ENCODE peak calls at places on chromosomes 11 and 22, in five cellular contexts. M is lower lobe of right lung, A is pancreas, T is astrocyte of the spinal cord, Q is brain microvascular endothelial cell. J is an unnamed sample.

GRCh38 chr11:64419818-64420485 is 61.0 kb downstream of the RPS6KA4 start:
- DNase-seq in T (peak; percentile 33), M (no peak), Q (peak; percentile 88), A (no peak), J (no peak)

GRCh38 chr11:60769811-60770210 is 13.1 kb downstream of the MS4A15 start:
- DNase-seq in M (no peak), T (no peak), A (no peak), Q (no peak), J (no peak)

GRCh38 chr11:587978-588380 is 11.7 kb downstream of the PHRF1 start:
- DNase-seq in Q (peak; percentile 82), M (peak; percentile 77), A (peak; percentile 19), T (peak; percentile 47), J (no peak)

GRCh38 chr22:37734402-37734700 is 37.5 kb downstream of the TRIOBP start:
- DNase-seq in A (no peak), T (no peak), Q (no peak), M (no peak), J (no peak)

GRCh38 chr11:59426361-59427067 is at the start of gene OR5A2:
- DNase-seq in M (no peak), Q (no peak), T (peak; percentile 1), A (no peak), J (no peak)

GRCh38 chr11:123063396-123064267 is 1.7 kb upstream of the HSPA8 start:
- DNase-seq in T (peak; percentile 78), M (no peak), A (peak; percentile 46), Q (peak; percentile 53), J (no peak)

GRCh38 chr11:209275-210121 is 2.0 kb downstream of the RIC8A start:
- DNase-seq in Q (no peak), T (no peak), A (no peak), M (no peak), J (no peak)

GRCh38 chr11:69132301-69132670 is 23.4 kb upstream of the SMIM38 start:
- DNase-seq in Q (no peak), T (no peak), M (no peak), A (no peak), J (no peak)

GRCh38 chr11:57646756-57647303 is 2.9 kb downstream of the YPEL4 start:
- DNase-seq in T (no peak), Q (no peak), M (no peak), A (no peak), J (no peak)

GRCh38 chr11:128666397-128666796 is 27.5 kb upstream of the FLI1 start:
- DNase-seq in A (no peak), Q (no peak), T (no peak), M (no peak), J (no peak)

GRCh38 chr11:32852142-32852541 is 22.4 kb downstream of the PRRG4 start:
- DNase-seq in M (no peak), T (peak; percentile 47), A (no peak), Q (peak; percentile 3), J (no peak)

GRCh38 chr11:111327908-111328624 is 29.7 kb downstream of the POU2AF3 start:
- DNase-seq in A (peak; percentile 93), M (peak; percentile 88), T (no peak), Q (no peak), J (no peak)

GRCh38 chr11:17972987-17973386 is 39.9 kb downstream of the SERGEF start:
- DNase-seq in Q (peak; percentile 59), A (peak; percentile 19), T (peak; percentile 80), M (no peak), J (no peak)

GRCh38 chr11:75706260-75706729 is 11.3 kb upstream of the MOGAT2 start:
- DNase-seq in Q (peak; percentile 47), T (peak; percentile 54), M (peak; percentile 84), A (peak; percentile 55), J (peak; percentile 24)
- H3K4me3 ChIP-seq in Q (no peak overlapping the region), T (no peak overlapping the region), M (no peak overlapping the region), A (no peak overlapping the region), J (no peak overlapping the region)

GRCh38 chr22:27723150-27723549 is 78.4 kb downstream of the MN1 start:
- DNase-seq in M (no peak), T (no peak), Q (no peak), A (no peak), J (no peak)
- TF ChIP-seq CTCF in M (no peak), T (no peak), Q (no peak), A (no peak), J (no peak)

DNA sequence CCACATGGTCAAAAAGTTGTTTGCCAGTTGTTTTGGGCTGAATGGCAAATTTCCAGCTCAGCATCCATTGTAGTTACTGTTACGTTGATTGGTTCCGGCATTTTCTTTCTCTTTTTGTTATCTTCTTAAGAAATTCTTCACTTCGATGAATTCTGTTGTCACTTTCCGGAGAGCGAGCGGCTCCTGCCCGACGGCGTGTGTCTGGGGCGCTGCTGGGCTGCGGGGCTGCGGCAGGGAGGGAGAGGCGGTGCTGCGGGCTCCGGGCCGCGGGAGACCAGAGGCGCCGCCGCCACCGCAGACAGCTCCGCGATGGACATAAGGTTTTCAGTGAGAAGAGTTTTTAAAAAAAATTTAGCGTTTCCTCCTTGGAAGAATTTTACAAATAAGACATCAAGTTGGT is 117.4 kb downstream of the RRM1 start:
- DNase-seq in T (no peak), Q (no peak), M (no peak), A (no peak), J (no peak)
- H3K4me3 ChIP-seq in T (no peak overlapping the region), Q (no peak overlapping the region), M (no peak overlapping the region), A (no peak overlapping the region), J (no peak overlapping the region)

GRCh38 chr11:43708776-43709175 is 28.2 kb downstream of the HSD17B12 start:
- DNase-seq in M (no peak), T (no peak), A (no peak), Q (no peak), J (no peak)
- TF ChIP-seq CTCF in M (peak; percentile 43), T (peak; percentile 24), A (no peak), Q (peak; percentile 26), J (peak; percentile 17)